ENCODE peak calls at places on chromosome 17, in seven cellular contexts. Z, O, Q, A, V, N and R are unnamed samples. For H3K4me1, the result is how much of the 10 kb centered on the place peaks cover.

GRCh38 chr17:179721-180379 is 1.6 kb downstream of the DOC2B start:
- DNase-seq in Z (no peak), O (no peak), Q (no peak), A (no peak), V (no peak), N (no peak), R (no peak)

GRCh38 chr17:1736348-1737281 is 6.1 kb upstream of the SERPINF2 start:
- DNase-seq in Z (peak), O (peak), Q (peak), A (peak), V (no peak), N (no peak), R (no peak)

GRCh38 chr17:30996481-30996880 is 25.6 kb downstream of the RNF135 start:
- DNase-seq in Z (no peak), O (no peak), Q (no peak), A (no peak), V (no peak), N (no peak), R (no peak)

GRCh38 chr17:76065754-76066153 is 6.6 kb downstream of the SRP68 start:
- DNase-seq in Z (no peak), O (no peak), Q (no peak), A (no peak), V (no peak), N (no peak), R (no peak)

GRCh38 chr17:72719582-72720493 is 372.6 kb downstream of the SLC39A11 start:
- DNase-seq in Z (no peak), O (peak), Q (no peak), A (peak), V (peak), N (no peak), R (no peak)

GRCh38 chr17:7132511-7133094 is 18.0 kb upstream of the ASGR2 start:
- DNase-seq in Z (no peak), O (peak), Q (no peak), A (peak), V (peak), N (no peak), R (no peak)

GRCh38 chr17:9258115-9259020 is 237.1 kb downstream of the NTN1 start:
- DNase-seq in Z (peak), O (no peak), Q (no peak), A (no peak), V (no peak), N (no peak), R (no peak)

GRCh38 chr17:50588391-50589111 is 28.0 kb downstream of the CACNA1G start:
- DNase-seq in Z (no peak), O (peak), Q (no peak), A (no peak), V (no peak), N (no peak), R (no peak)

GRCh38 chr17:80124351-80124981 is 22.5 kb downstream of the EIF4A3 start:
- DNase-seq in Z (no peak), O (peak), Q (no peak), A (no peak), V (no peak), N (no peak), R (no peak)

GRCh38 chr17:27986805-27987684 is 55.4 kb upstream of the NLK start:
- DNase-seq in Z (no peak), O (peak), Q (no peak), A (no peak), V (no peak), N (no peak), R (no peak)

GRCh38 chr17:9271989-9272388 is 250.7 kb downstream of the NTN1 start:
- DNase-seq in Z (no peak), O (no peak), Q (no peak), A (no peak), V (no peak), N (no peak), R (no peak)

GRCh38 chr17:73703216-73703615 is 59.0 kb upstream of the SDK2 start:
- DNase-seq in Z (no peak), O (no peak), Q (no peak), A (no peak), V (no peak), N (no peak), R (no peak)

GRCh38 chr17:50110591-50111349 is 15.6 kb downstream of the PDK2 start:
- DNase-seq in Z (peak), O (no peak), Q (no peak), A (no peak), V (no peak), N (no peak), R (no peak)

GRCh38 chr17:50593321-50593720 is 32.8 kb downstream of the CACNA1G start:
- DNase-seq in Z (peak), O (no peak), Q (no peak), A (no peak), V (no peak), N (peak), R (no peak)

GRCh38 chr17:78940708-78941107 is 15.5 kb upstream of the TIMP2 start:
- DNase-seq in Z (no peak), O (peak), Q (no peak), A (no peak), V (no peak), N (no peak), R (no peak)

GRCh38 chr17:71084838-71085237 is 915.5 kb downstream of the KCNJ2 start:
- DNase-seq in Z (no peak), O (no peak), Q (no peak), A (no peak), V (no peak), N (no peak), R (no peak)

GRCh38 chr17:3032258-3033247 is 30.9 kb downstream of the OR1D5 start:
- DNase-seq in Z (peak), O (no peak), Q (no peak), A (no peak), V (no peak), N (no peak), R (no peak)

GRCh38 chr17:81583589-81584337 is 31.6 kb upstream of the FAAP100 start:
- DNase-seq in Z (no peak), O (no peak), Q (no peak), A (no peak), V (no peak), N (no peak), R (no peak)

GRCh38 chr17:16314189-16314588 is 39.1 kb downstream of the CENPV start:
- DNase-seq in Z (no peak), O (no peak), Q (no peak), A (no peak), V (no peak), N (no peak), R (no peak)

GRCh38 chr17:14859521-14859920 is 405.6 kb downstream of the PMP22 start:
- DNase-seq in Z (no peak), O (peak), Q (no peak), A (no peak), V (no peak), N (no peak), R (no peak)

GRCh38 chr17:72984925-72985322 is 107.6 kb downstream of the SLC39A11 start:
- DNase-seq in Z (no peak), O (peak), Q (no peak), A (no peak), V (no peak), N (no peak), R (no peak)

GRCh38 chr17:65370669-65371126 is 190.8 kb downstream of the AXIN2 start:
- DNase-seq in Z (no peak), O (no peak), Q (no peak), A (peak), V (no peak), N (no peak), R (no peak)

GRCh38 chr17:964881-965280 is 14.7 kb downstream of the NXN start:
- DNase-seq in Z (no peak), O (no peak), Q (no peak), A (no peak), V (no peak), N (no peak), R (no peak)

GRCh38 chr17:12806630-12807029 is 17.3 kb downstream of the ARHGAP44 start:
- DNase-seq in Z (no peak), O (no peak), Q (no peak), A (no peak), V (no peak), N (no peak), R (no peak)

GRCh38 chr17:60135160-60135950 is 14.4 kb upstream of the CA4 start:
- DNase-seq in Z (peak), O (peak), Q (peak), A (peak), V (peak), N (peak), R (peak)

GRCh38 chr17:37212184-37212583 is 163.6 kb upstream of the C17orf78 start:
- DNase-seq in Z (no peak), O (peak), Q (no peak), A (no peak), V (no peak), N (no peak), R (no peak)

GRCh38 chr17:9244066-9245052 is 223.0 kb downstream of the NTN1 start:
- DNase-seq in Z (peak), O (peak), Q (peak), A (peak), V (no peak), N (no peak), R (peak)

GRCh38 chr17:2709173-2709661 is 2.3 kb downstream of the CLUH start:
- DNase-seq in Z (peak), O (no peak), Q (no peak), A (peak), V (no peak), N (peak), R (no peak)

GRCh38 chr17:70093163-70093562 is 18.1 kb downstream of the KCNJ16 start:
- DNase-seq in Z (no peak), O (no peak), Q (no peak), A (no peak), V (no peak), N (no peak), R (no peak)

GRCh38 chr17:66953661-66954060 is 10.8 kb upstream of the CACNG4 start:
- DNase-seq in Z (no peak), O (no peak), Q (no peak), A (no peak), V (no peak), N (no peak), R (no peak)

GRCh38 chr17:47192549-47192948 is 3.5 kb upstream of the CDC27 start:
- DNase-seq in Z (no peak), O (no peak), Q (no peak), A (no peak), V (no peak), N (no peak), R (no peak)

GRCh38 chr17:42928714-42929496 is 28.3 kb downstream of the G6PC1 start:
- DNase-seq in Z (no peak), O (peak), Q (peak), A (peak), V (no peak), N (no peak), R (peak)

GRCh38 chr17:6639014-6639650 is 1.4 kb downstream of the KIAA0753 start:
- DNase-seq in Z (peak), O (no peak), Q (no peak), A (no peak), V (no peak), N (no peak), R (no peak)

GRCh38 chr17:69560987-69561441 is 146.5 kb downstream of the MAP2K6 start:
- DNase-seq in Z (no peak), O (no peak), Q (no peak), A (no peak), V (no peak), N (no peak), R (no peak)

GRCh38 chr17:82889496-82890338 is 49.9 kb upstream of the ZNF750 start:
- DNase-seq in Z (peak), O (no peak), Q (no peak), A (peak), V (no peak), N (peak), R (no peak)

GRCh38 chr17:82890926-82891678 is 51.3 kb upstream of the ZNF750 start:
- DNase-seq in Z (peak), O (no peak), Q (no peak), A (no peak), V (no peak), N (no peak), R (no peak)

GRCh38 chr17:82888583-82889495 is 49.0 kb upstream of the ZNF750 start:
- DNase-seq in Z (peak), O (no peak), Q (no peak), A (no peak), V (no peak), N (peak), R (no peak)

GRCh38 chr17:82891911-82892310 is 52.1 kb upstream of the ZNF750 start:
- DNase-seq in Z (peak), O (no peak), Q (no peak), A (no peak), V (no peak), N (no peak), R (no peak)

DNA sequence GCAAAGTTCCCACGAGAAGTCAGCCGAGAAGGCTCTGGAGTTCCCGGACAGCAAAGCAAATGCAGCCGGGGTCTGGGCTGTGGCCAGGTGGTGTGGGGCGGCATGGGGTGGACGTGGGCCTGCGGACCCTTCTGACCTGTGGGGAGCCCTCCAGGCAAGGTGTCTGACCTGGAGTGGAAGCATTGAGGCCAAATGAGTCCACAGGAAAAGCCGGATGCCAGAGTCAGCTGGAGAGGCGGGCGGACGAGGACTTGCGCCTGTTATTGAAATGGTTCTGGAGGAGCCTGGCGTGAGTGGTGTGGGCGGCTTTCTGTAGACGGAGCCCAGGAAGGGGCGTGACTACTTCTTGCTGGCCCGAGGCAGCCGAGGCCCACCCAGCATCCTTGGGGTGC is 50.5 kb upstream of the ZNF750 start:
- DNase-seq in Z (peak), O (no peak), Q (no peak), A (no peak), V (no peak), N (no peak), R (no peak)
- H3K4me1 ChIP-seq in Z (half or more), O (under half), Q (under half), A (half or more), V (under half), N (under half), R (under half)

DNA sequence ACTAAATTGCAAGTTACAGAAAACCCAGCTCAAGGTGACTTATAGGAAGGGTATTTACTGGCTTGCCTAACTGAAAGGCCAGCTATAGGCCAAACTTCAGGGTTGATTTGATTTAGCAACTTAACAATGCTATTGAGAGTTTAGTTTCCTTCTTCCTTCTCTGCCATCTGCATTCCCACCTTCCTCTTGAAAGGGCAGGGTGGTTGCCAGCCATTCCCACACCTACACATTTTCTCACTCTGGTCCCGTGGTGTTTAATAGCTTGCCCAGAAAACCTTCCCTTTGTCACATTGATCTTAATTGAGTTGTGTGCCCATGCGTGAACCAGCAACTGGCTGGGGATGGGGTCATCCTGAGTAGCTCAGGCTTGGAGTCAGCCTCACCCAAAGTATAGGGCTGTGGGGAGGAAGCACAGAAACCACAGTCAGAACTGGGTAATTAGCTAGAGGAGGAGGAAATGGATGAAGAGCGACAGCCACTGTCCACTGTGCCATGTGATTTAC is 194.7 kb downstream of the SPECC1 start:
- DNase-seq in Z (no peak), O (no peak), Q (no peak), A (no peak), V (no peak), N (no peak), R (no peak)
- H3K4me1 ChIP-seq in Z (under half), O (under half), Q (under half), A (under half), V (under half), N (under half), R (under half)

GRCh38 chr17:49003557-49004511 is 6.6 kb downstream of the IGF2BP1 start:
- DNase-seq in Z (no peak), O (no peak), Q (no peak), A (no peak), V (no peak), N (no peak), R (no peak)

GRCh38 chr17:49001671-49002070 is 4.5 kb downstream of the IGF2BP1 start:
- DNase-seq in Z (no peak), O (no peak), Q (no peak), A (no peak), V (no peak), N (no peak), R (no peak)

GRCh38 chr17:49002331-49002730 is 5.1 kb downstream of the IGF2BP1 start:
- DNase-seq in Z (no peak), O (no peak), Q (no peak), A (no peak), V (no peak), N (no peak), R (no peak)

GRCh38 chr17:49002766-49003165 is 5.6 kb downstream of the IGF2BP1 start:
- DNase-seq in Z (no peak), O (no peak), Q (no peak), A (no peak), V (no peak), N (no peak), R (no peak)

DNA sequence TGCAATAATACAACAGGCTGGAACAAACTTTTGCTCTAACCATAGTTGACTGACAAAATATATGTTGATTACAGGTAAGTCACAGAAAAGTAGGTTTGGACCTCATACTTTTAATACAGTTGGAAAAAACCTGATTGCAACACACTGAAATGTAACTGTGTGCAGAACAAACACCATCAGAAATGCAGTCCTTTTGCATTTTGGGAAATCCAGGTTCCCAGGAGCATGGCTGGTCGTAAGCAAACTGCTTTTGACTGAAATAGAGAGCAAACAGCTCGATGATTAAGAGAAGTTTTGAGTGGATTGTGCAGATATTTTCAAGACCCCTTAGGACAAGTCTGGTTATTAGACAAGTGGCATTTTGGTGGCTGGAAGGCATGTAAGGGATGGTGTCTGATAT is 8.0 kb downstream of the IGF2BP1 start:
- DNase-seq in Z (no peak), O (no peak), Q (no peak), A (no peak), V (no peak), N (no peak), R (no peak)
- H3K4me1 ChIP-seq in Z (under half), O (under half), Q (under half), A (under half), V (under half), N (under half), R (under half)

GRCh38 chr17:4593021-4593797 is 8.9 kb downstream of the SMTNL2 start:
- DNase-seq in Z (peak), O (no peak), Q (no peak), A (no peak), V (no peak), N (no peak), R (no peak)
- H3K4me1 ChIP-seq in Z (under half), O (under half), Q (under half), A (under half), V (under half), N (under half), R (under half)